ENCODE peak calls at places on chromosomes 12 and 14, in ten cellular contexts. B is EL; Q is Right ventricle myocardium inferior; I is activated gamma-delta T cell treated with Interleukin-2 at 50 U/mL for 16 hours; O is activated CD8-positive, alpha-beta memory T cell treated with anti-CD3 and anti-CD28 coated beads, Interleukin-2, amount 50 U/mL, for 4 hours; P is body of pancreas; S is left ventricle myocardium superior; G is kidney tubule cell; V is stimulated activated naive CD8-positive, alpha-beta T cell treated with anti-CD3 and anti-CD28 coated beads, Interleukin-15, Interleukin-2, amounts not matched to agents 100 U/mL and 50 U/mL, for 24 hours; Y is GM04504. D is an unnamed sample.

GRCh38 chr14:53963491-53964227 is 7.0 kb upstream of the BMP4 start:
- DNase-seq in B (peak; percentile 47), Q (no peak), I (no peak), O (no peak), P (peak; percentile 62), S (peak; percentile 48), G (peak; percentile 51), V (no peak), Y (no peak), D (peak; percentile 35)

GRCh38 chr14:39614292-39614923 is 182.2 kb upstream of the FBXO33 start:
- DNase-seq in B (no peak), Q (no peak), I (no peak), O (no peak), P (no peak), S (no peak), G (no peak), V (no peak), Y (no peak), D (no peak)

GRCh38 chr12:63362801-63363200 is 211.8 kb upstream of the AVPR1A start:
- DNase-seq in B (peak; percentile 45), Q (no peak), I (no peak), O (no peak), P (no peak), S (no peak), G (peak; percentile 65), V (no peak), Y (peak; percentile 0), D (no peak)

GRCh38 chr12:104106965-104107364 is 31.0 kb downstream of the NFYB start:
- DNase-seq in B (no peak), Q (no peak), I (no peak), O (no peak), P (no peak), S (no peak), G (no peak), V (no peak), Y (no peak), D (no peak)

GRCh38 chr12:20798561-20798960 is 11.9 kb upstream of the SLCO1B3 start:
- DNase-seq in B (peak; percentile 20), Q (no peak), I (no peak), O (no peak), P (no peak), S (no peak), G (peak; percentile 25), V (no peak), Y (no peak), D (no peak)

GRCh38 chr14:72594099-72594901 is 299.6 kb downstream of the DPF3 start:
- DNase-seq in B (no peak), Q (no peak), I (peak; percentile 39), O (no peak), P (no peak), S (no peak), G (no peak), V (peak; percentile 28), Y (no peak), D (peak; percentile 45)

GRCh38 chr14:94088516-94088915 is 7.4 kb downstream of the IFI27L1 start:
- DNase-seq in B (peak; percentile 67), Q (no peak), I (no peak), O (no peak), P (no peak), S (no peak), G (peak; percentile 42), V (no peak), Y (no peak), D (no peak)

GRCh38 chr12:12975322-12976077 is 23.5 kb upstream of the GPRC5D start:
- DNase-seq in B (peak; percentile 70), Q (no peak), I (no peak), O (no peak), P (peak; percentile 25), S (no peak), G (peak; percentile 65), V (no peak), Y (no peak), D (peak; percentile 29)

GRCh38 chr12:69509308-69509736 is 39.1 kb downstream of the FRS2 start:
- DNase-seq in B (peak; percentile 65), Q (no peak), I (no peak), O (no peak), P (no peak), S (no peak), G (no peak), V (no peak), Y (no peak), D (no peak)

GRCh38 chr12:48157889-48158370 is 615 bp upstream of the ASB8 start:
- DNase-seq in B (no peak), Q (no peak), I (no peak), O (no peak), P (no peak), S (no peak), G (no peak), V (peak; percentile 27), Y (no peak), D (peak; percentile 48)

GRCh38 chr12:67482751-67483661 is 165.5 kb upstream of the DYRK2 start:
- DNase-seq in B (peak; percentile 55), Q (peak; percentile 87), I (peak; percentile 80), O (peak; percentile 73), P (peak; percentile 77), S (peak; percentile 85), G (peak; percentile 71), V (peak; percentile 50), Y (no peak), D (peak; percentile 86)

GRCh38 chr14:78737606-78738005 is 567.4 kb downstream of the NRXN3 start:
- DNase-seq in B (no peak), Q (no peak), I (no peak), O (no peak), P (no peak), S (no peak), G (no peak), V (no peak), Y (no peak), D (no peak)

GRCh38 chr12:124545508-124546418 is 21.6 kb downstream of the NCOR2 start:
- DNase-seq in B (no peak), Q (no peak), I (no peak), O (peak; percentile 38), P (no peak), S (no peak), G (peak; percentile 84), V (peak; percentile 68), Y (no peak), D (peak; percentile 85)

GRCh38 chr14:30994681-30995620 is 30.5 kb upstream of the AP4S1 start:
- DNase-seq in B (peak; percentile 25), Q (no peak), I (no peak), O (no peak), P (no peak), S (no peak), G (peak; percentile 61), V (no peak), Y (no peak), D (no peak)

GRCh38 chr14:89027097-89027740 is 202.8 kb downstream of the TTC8 start:
- DNase-seq in B (peak; percentile 54), Q (peak; percentile 78), I (peak; percentile 49), O (peak; percentile 60), P (peak; percentile 40), S (peak; percentile 69), G (peak; percentile 50), V (peak; percentile 73), Y (no peak), D (peak; percentile 76)

GRCh38 chr14:23345987-23346692 is 6.5 kb downstream of the SLC22A17 start:
- DNase-seq in B (no peak), Q (no peak), I (no peak), O (no peak), P (no peak), S (no peak), G (no peak), V (no peak), Y (no peak), D (no peak)

GRCh38 chr14:89960895-89961294 is 5.2 kb downstream of the TDP1 start:
- DNase-seq in B (no peak), Q (no peak), I (no peak), O (no peak), P (no peak), S (no peak), G (no peak), V (no peak), Y (no peak), D (no peak)

GRCh38 chr12:105256921-105257320 is 20.9 kb upstream of the APPL2 start:
- DNase-seq in B (peak; percentile 86), Q (no peak), I (no peak), O (no peak), P (no peak), S (no peak), G (peak; percentile 29), V (no peak), Y (peak; percentile 77), D (no peak)

GRCh38 chr14:81137316-81137715 is 83.4 kb downstream of the GTF2A1 start:
- DNase-seq in B (peak; percentile 79), Q (no peak), I (no peak), O (no peak), P (no peak), S (no peak), G (peak; percentile 94), V (no peak), Y (peak; percentile 71), D (no peak)

D was measured in activated CD4-positive, alpha-beta T cell treated with anti-CD3 and anti-CD28 coated beads for 36 hours.